ENCODE peak calls at places on chromosome 21, in five cellular contexts. T, I, L, K and E are unnamed samples.

GRCh38 chr21:33293136-33293535 is 27.0 kb downstream of the IL10RB start:
- DNase-seq in T (no peak), I (no peak), L (no peak), K (no peak), E (no peak)

GRCh38 chr21:42655797-42656770 is 2.7 kb downstream of the PDE9A start:
- DNase-seq in T (no peak), I (no peak), L (no peak), K (no peak), E (no peak)

GRCh38 chr21:41397416-41397815 is 28.6 kb upstream of the MX1 start:
- DNase-seq in T (no peak), I (no peak), L (no peak), K (no peak), E (no peak)

GRCh38 chr21:20306836-20307235 is 691.4 kb upstream of the NCAM2 start:
- DNase-seq in T (no peak), I (no peak), L (no peak), K (no peak), E (no peak)

GRCh38 chr21:17673261-17674020 is 60.7 kb upstream of the BTG3 start:
- DNase-seq in T (no peak), I (peak), L (no peak), K (no peak), E (no peak)

GRCh38 chr21:32861871-32862270 is 90.3 kb upstream of the PAXBP1 start:
- DNase-seq in T (no peak), I (peak), L (no peak), K (peak), E (no peak)

GRCh38 chr21:46622226-46622625 is 13.2 kb upstream of the PRMT2 start:
- DNase-seq in T (peak), I (no peak), L (no peak), K (no peak), E (no peak)

GRCh38 chr21:42195378-42196031 is 23.4 kb upstream of the ABCG1 start:
- DNase-seq in T (peak), I (peak), L (no peak), K (peak), E (no peak)

GRCh38 chr21:43362306-43362927 is 64.5 kb downstream of the SIK1 start:
- DNase-seq in T (peak), I (peak), L (peak), K (peak), E (peak)

GRCh38 chr21:36725793-36726386 is 27.0 kb downstream of the SIM2 start:
- DNase-seq in T (no peak), I (no peak), L (no peak), K (no peak), E (peak)

GRCh38 chr21:26840912-26841311 is 4.3 kb downstream of the ADAMTS1 start:
- DNase-seq in T (no peak), I (peak), L (no peak), K (peak), E (peak)

GRCh38 chr21:25323356-25323949 is 283.8 kb downstream of the MRPL39 start:
- DNase-seq in T (no peak), I (no peak), L (no peak), K (no peak), E (no peak)

GRCh38 chr21:37101384-37101783 is 28.3 kb downstream of the TTC3 start:
- DNase-seq in T (no peak), I (no peak), L (no peak), K (peak), E (no peak)

GRCh38 chr21:46156378-46156645 is 933 bp upstream of the FTCD start:
- DNase-seq in T (no peak), I (no peak), L (no peak), K (no peak), E (peak)

GRCh38 chr21:21159253-21159899 is 161.2 kb downstream of the NCAM2 start:
- DNase-seq in T (no peak), I (no peak), L (no peak), K (peak), E (no peak)

GRCh38 chr21:42460391-42461184 is 35.4 kb downstream of the RSPH1 start:
- DNase-seq in T (no peak), I (no peak), L (peak), K (no peak), E (no peak)

GRCh38 chr21:37341254-37341960 is 25.2 kb upstream of the DYRK1A start:
- DNase-seq in T (no peak), I (peak), L (no peak), K (no peak), E (no peak)

GRCh38 chr21:17612023-17612564 is 607 bp downstream of the BTG3 start:
- DNase-seq in T (peak), I (peak), L (peak), K (peak), E (peak)

GRCh38 chr21:18340387-18340942 is 63.1 kb downstream of the TMPRSS15 start:
- DNase-seq in T (no peak), I (peak), L (peak), K (peak), E (no peak)

GRCh38 chr21:41902946-41903345 is 23.8 kb upstream of the PRDM15 start:
- DNase-seq in T (no peak), I (no peak), L (no peak), K (no peak), E (no peak)

GRCh38 chr21:46168659-46169386 is 13.4 kb upstream of the FTCD start:
- DNase-seq in T (no peak), I (no peak), L (no peak), K (no peak), E (no peak)

GRCh38 chr21:20265704-20266368 is 732.4 kb upstream of the NCAM2 start:
- DNase-seq in T (no peak), I (no peak), L (no peak), K (no peak), E (no peak)

GRCh38 chr21:10425856-10426255 is 95.5 kb upstream of the TPTE start:
- DNase-seq in T (no peak), I (no peak), L (no peak), K (no peak), E (no peak)

GRCh38 chr21:42461881-42462877 is 33.8 kb downstream of the RSPH1 start:
- DNase-seq in T (no peak), I (no peak), L (no peak), K (no peak), E (no peak)

GRCh38 chr21:22880573-22880972 is 1882.4 kb downstream of the NCAM2 start:
- DNase-seq in T (no peak), I (no peak), L (peak), K (no peak), E (no peak)

GRCh38 chr21:36730291-36731281 is 31.7 kb downstream of the SIM2 start:
- DNase-seq in T (no peak), I (peak), L (no peak), K (no peak), E (no peak)

GRCh38 chr21:33198346-33199135 is 31.2 kb upstream of the IFNAR2 start:
- DNase-seq in T (peak), I (peak), L (no peak), K (peak), E (no peak)

GRCh38 chr21:34836103-34836932 is 167.5 kb downstream of the CLIC6 start:
- DNase-seq in T (peak), I (peak), L (no peak), K (peak), E (peak)

GRCh38 chr21:36591326-36591970 is 107.5 kb upstream of the SIM2 start:
- DNase-seq in T (no peak), I (no peak), L (no peak), K (no peak), E (no peak)

GRCh38 chr21:42137191-42137913 is 66.2 kb downstream of the UMODL1 start:
- DNase-seq in T (no peak), I (no peak), L (no peak), K (no peak), E (no peak)

GRCh38 chr21:34722684-34723300 is 54.0 kb downstream of the CLIC6 start:
- DNase-seq in T (no peak), I (no peak), L (no peak), K (no peak), E (no peak)

GRCh38 chr21:41766883-41767605 is at the start of gene RIPK4:
- DNase-seq in T (no peak), I (peak), L (no peak), K (no peak), E (no peak)

GRCh38 chr21:36589352-36589971 is 109.5 kb upstream of the SIM2 start:
- DNase-seq in T (peak), I (peak), L (peak), K (peak), E (peak)

GRCh38 chr21:29382029-29382654 is 83.4 kb downstream of the BACH1 start:
- DNase-seq in T (no peak), I (peak), L (no peak), K (peak), E (no peak)

GRCh38 chr21:45991606-45992301 is 10.2 kb downstream of the COL6A1 start:
- DNase-seq in T (peak), I (no peak), L (no peak), K (no peak), E (peak)

GRCh38 chr21:42677339-42678117 is 24.1 kb downstream of the PDE9A start:
- DNase-seq in T (no peak), I (peak), L (no peak), K (peak), E (no peak)

DNA sequence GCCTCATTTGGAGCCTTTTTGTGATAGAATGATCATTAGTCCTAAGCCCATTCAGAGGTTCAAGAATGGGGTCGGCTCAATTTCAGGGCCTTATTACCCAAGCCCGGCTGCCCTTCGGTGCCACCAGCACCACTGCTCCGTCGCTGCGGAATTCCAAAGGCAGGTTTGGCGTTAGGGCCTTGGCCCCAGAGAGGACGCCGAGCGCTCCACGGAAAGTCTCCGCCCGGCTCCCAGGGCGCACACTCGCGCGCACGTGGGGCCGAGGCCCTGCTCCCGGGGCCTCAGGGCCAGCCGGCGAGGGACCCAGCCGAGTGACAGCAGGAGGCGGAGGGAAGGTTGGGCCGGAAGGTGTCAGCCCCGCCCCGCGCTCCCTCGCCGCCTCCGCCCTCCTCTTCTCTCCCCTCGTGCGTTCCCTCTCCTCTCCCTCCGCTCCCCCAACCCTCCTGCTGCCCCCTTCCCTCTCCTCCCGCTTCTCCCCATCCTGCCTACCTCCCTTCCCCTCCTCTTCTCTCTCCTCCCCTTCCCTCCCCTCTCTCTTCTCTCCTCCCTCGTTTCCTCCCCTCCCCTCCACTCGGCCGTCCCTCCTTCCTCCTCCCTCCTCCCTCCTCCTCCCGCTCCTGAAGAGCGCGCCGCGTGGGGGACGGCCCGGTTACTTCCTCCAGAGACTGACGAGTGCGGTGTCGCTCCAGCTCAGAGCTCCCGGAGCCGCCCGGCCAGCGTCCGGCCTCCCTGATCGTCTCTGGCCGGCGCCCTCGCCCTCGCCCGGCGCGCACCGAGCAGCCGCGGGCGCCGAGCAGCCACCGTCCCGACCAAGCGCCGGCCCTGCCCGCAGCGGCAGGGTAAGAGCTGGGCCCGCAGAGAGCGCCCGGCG is at the start of gene ETS2:
- DNase-seq in T (peak), I (peak), L (peak), K (peak), E (peak)
- TF ChIP-seq CTCF in T (no peak), I (peak), L (no peak), K (no peak), E (no peak)

GRCh38 chr21:30592140-30592539 is at the start of gene KRTAP6-3:
- DNase-seq in T (no peak), I (no peak), L (no peak), K (no peak), E (no peak)
- TF ChIP-seq CTCF in T (no peak), I (no peak), L (no peak), K (no peak), E (no peak)

DNA sequence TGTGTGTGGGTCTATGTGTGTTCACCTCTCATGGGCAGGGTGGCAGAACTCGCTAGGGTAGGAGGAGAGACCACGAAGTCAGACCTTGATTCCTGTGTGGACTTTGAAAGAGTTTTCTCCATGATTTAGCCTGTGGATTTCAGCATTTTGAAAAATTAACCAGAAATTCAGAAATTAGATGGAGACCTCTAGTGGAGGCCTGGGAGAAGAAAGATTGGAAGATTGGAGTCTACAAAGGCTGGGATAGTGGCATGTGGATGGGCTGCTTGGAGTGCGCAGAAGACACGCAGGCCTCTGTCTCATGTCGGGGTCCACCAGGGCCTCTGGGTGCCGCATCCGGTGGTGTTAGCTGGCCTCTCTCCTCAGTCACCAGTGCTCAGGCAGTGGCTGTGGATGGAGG is 18.9 kb upstream of the IGSF5 start:
- DNase-seq in T (no peak), I (no peak), L (no peak), K (no peak), E (no peak)
- TF ChIP-seq CTCF in T (no peak), I (peak), L (peak), K (peak), E (no peak)

GRCh38 chr21:28336299-28336698 is 656.4 kb downstream of the LTN1 start:
- DNase-seq in T (peak), I (peak), L (peak), K (peak), E (peak)
- TF ChIP-seq CTCF in T (peak), I (peak), L (peak), K (peak), E (peak)

GRCh38 chr21:44911384-44912157 is 9.1 kb downstream of the ITGB2 start:
- DNase-seq in T (peak), I (no peak), L (no peak), K (no peak), E (peak)
- TF ChIP-seq CTCF in T (no peak), I (no peak), L (peak), K (no peak), E (no peak)

DNA sequence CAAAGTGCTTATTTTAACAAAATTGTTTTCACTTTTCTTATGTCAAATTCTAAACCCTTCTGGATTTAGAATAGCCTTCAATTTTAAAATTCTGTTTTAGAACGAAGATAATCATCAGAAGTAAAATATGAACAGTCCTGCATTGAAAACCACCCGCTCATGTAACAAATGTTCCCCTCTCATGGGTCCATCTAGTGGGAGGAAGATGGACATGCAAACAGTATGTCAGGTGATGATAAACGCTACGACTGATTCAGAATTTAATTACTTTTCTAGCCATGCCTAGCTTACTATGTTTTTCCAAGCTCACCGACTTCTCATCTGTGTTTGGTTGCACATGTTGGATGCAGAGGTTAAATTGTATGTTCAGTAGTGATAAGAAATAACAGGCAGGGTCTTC is 23.5 kb downstream of the SOD1 start:
- DNase-seq in T (no peak), I (no peak), L (no peak), K (no peak), E (no peak)
- TF ChIP-seq CTCF in T (no peak), I (no peak), L (peak), K (no peak), E (no peak)